ENCODE peak calls at places on chromosome 11, in six cellular contexts. N is SJSA1, C is right atrium auricular region, O is nephron progenitor cell, Q is DMS79, H is cardiac fibroblast. I is an unnamed sample.

GRCh38 chr11:65448418-65449196 is 26.0 kb downstream of the NEAT1 start:
- DNase-seq in N (no peak), C (peak), O (no peak), Q (no peak), H (peak), I (no peak)

GRCh38 chr11:16800382-16800781 is 61.9 kb downstream of the C11orf58 start:
- DNase-seq in N (no peak), C (no peak), O (no peak), Q (no peak), H (no peak), I (no peak)

GRCh38 chr11:35859311-35859710 is 84.6 kb upstream of the LDLRAD3 start:
- DNase-seq in N (no peak), C (peak), O (no peak), Q (no peak), H (peak), I (no peak)

GRCh38 chr11:72263363-72263762 is 19.4 kb upstream of the PHOX2A start:
- DNase-seq in N (no peak), C (no peak), O (no peak), Q (no peak), H (peak), I (no peak)

GRCh38 chr11:30583505-30584280 is 2.5 kb downstream of the MPPED2 start:
- DNase-seq in N (no peak), C (peak), O (peak), Q (no peak), H (no peak), I (no peak)

GRCh38 chr11:46666516-46666915 is 33.9 kb downstream of the ARHGAP1 start:
- DNase-seq in N (no peak), C (no peak), O (no peak), Q (no peak), H (no peak), I (no peak)

GRCh38 chr11:73467505-73467904 is 91.3 kb downstream of the RELT start:
- DNase-seq in N (no peak), C (no peak), O (no peak), Q (no peak), H (no peak), I (no peak)

GRCh38 chr11:6737872-6738466 is 33.8 kb downstream of the OR2AG2 start:
- DNase-seq in N (no peak), C (no peak), O (peak), Q (no peak), H (peak), I (peak)

GRCh38 chr11:66181632-66182345 is 86.7 kb upstream of the RAB1B start:
- DNase-seq in N (no peak), C (no peak), O (no peak), Q (no peak), H (no peak), I (no peak)

GRCh38 chr11:100004541-100004940 is 682.5 kb upstream of the ARHGAP42 start:
- DNase-seq in N (no peak), C (no peak), O (no peak), Q (no peak), H (peak), I (no peak)

GRCh38 chr11:122665882-122666281 is 10.4 kb downstream of the UBASH3B start:
- DNase-seq in N (no peak), C (no peak), O (no peak), Q (no peak), H (no peak), I (no peak)

GRCh38 chr11:128831781-128832497 is 35.2 kb downstream of the KCNJ1 start:
- DNase-seq in N (no peak), C (no peak), O (no peak), Q (no peak), H (no peak), I (no peak)

GRCh38 chr11:14969922-14970323 is 2.2 kb downstream of the CALCA start:
- DNase-seq in N (peak), C (no peak), O (peak), Q (no peak), H (no peak), I (peak)

GRCh38 chr11:85742873-85743275 is 56.9 kb upstream of the CCDC89 start:
- DNase-seq in N (no peak), C (no peak), O (no peak), Q (no peak), H (no peak), I (no peak)

GRCh38 chr11:11155962-11156815 is 196.9 kb downstream of the CSNK2A3 start:
- DNase-seq in N (no peak), C (no peak), O (peak), Q (no peak), H (no peak), I (peak)

GRCh38 chr11:61516675-61517516 is 8.3 kb downstream of the LRRC10B start:
- DNase-seq in N (no peak), C (no peak), O (peak), Q (no peak), H (peak), I (peak)

GRCh38 chr11:68328374-68329091 is 16.1 kb downstream of the LRP5 start:
- DNase-seq in N (peak), C (no peak), O (peak), Q (no peak), H (peak), I (no peak)

GRCh38 chr11:17906436-17906835 is 106.4 kb downstream of the SERGEF start:
- DNase-seq in N (no peak), C (no peak), O (peak), Q (no peak), H (no peak), I (no peak)

GRCh38 chr11:31089117-31089516 is 280.4 kb downstream of the DCDC1 start:
- DNase-seq in N (no peak), C (no peak), O (no peak), Q (no peak), H (no peak), I (no peak)

GRCh38 chr11:128789497-128790080 is 77.5 kb downstream of the KCNJ1 start:
- DNase-seq in N (no peak), C (no peak), O (no peak), Q (no peak), H (peak), I (no peak)

GRCh38 chr11:33778682-33779081 is 4.4 kb upstream of the FBXO3 start:
- DNase-seq in N (no peak), C (no peak), O (no peak), Q (no peak), H (peak), I (no peak)

GRCh38 chr11:1870721-1871466 is 18.0 kb downstream of the LSP1 start:
- DNase-seq in N (peak), C (no peak), O (peak), Q (no peak), H (no peak), I (peak)

GRCh38 chr11:23540101-23540561 is 679.9 kb upstream of the CCDC179 start:
- DNase-seq in N (no peak), C (no peak), O (peak), Q (no peak), H (peak), I (no peak)

GRCh38 chr11:47109882-47110281 is 66.8 kb downstream of the ARFGAP2 start:
- DNase-seq in N (no peak), C (no peak), O (no peak), Q (no peak), H (no peak), I (no peak)

GRCh38 chr11:62554377-62554776 is 7.8 kb upstream of the AHNAK start:
- DNase-seq in N (no peak), C (no peak), O (no peak), Q (no peak), H (no peak), I (no peak)

GRCh38 chr11:11841121-11841604 is 609 bp upstream of the USP47 start:
- DNase-seq in N (peak), C (peak), O (peak), Q (peak), H (peak), I (no peak)

GRCh38 chr11:74084796-74085541 is 76.1 kb upstream of the UCP3 start:
- DNase-seq in N (no peak), C (no peak), O (no peak), Q (no peak), H (peak), I (no peak)

GRCh38 chr11:33860926-33861325 is 30.9 kb downstream of the LMO2 start:
- DNase-seq in N (no peak), C (no peak), O (no peak), Q (no peak), H (no peak), I (no peak)

GRCh38 chr11:2912498-2912897 is 16.7 kb downstream of the PHLDA2 start:
- DNase-seq in N (peak), C (no peak), O (no peak), Q (no peak), H (peak), I (no peak)